ENCODE peak calls at places on chromosomes 12 and 14, in four cellular contexts. One of them, this sample, is unnamed. For H3K36me3 and H3K4me1, the result is how much of the 10 kb centered on the place peaks cover.

GRCh38 chr14:41739203-41739602 is 132.5 kb downstream of the LRFN5 start:
- DNase-seq in body of pancreas: no peak
- DNase-seq in Panc1: no peak
- DNase-seq in tibial nerve: no peak
- DNase-seq in this sample: no peak

GRCh38 chr12:114335607-114336006 is 70.3 kb downstream of the TBX5 start:
- DNase-seq in body of pancreas: no peak
- DNase-seq in Panc1: no peak
- DNase-seq in tibial nerve: no peak
- DNase-seq in this sample: no peak

GRCh38 chr14:104786726-104787675 is 8.5 kb downstream of the AKT1 start:
- DNase-seq in body of pancreas: no peak
- DNase-seq in Panc1: no peak
- DNase-seq in tibial nerve: no peak
- DNase-seq in this sample: no peak

GRCh38 chr14:53470351-53471043 is 317.4 kb upstream of the DDHD1 start:
- DNase-seq in body of pancreas: no peak
- DNase-seq in Panc1: no peak
- DNase-seq in tibial nerve: no peak
- DNase-seq in this sample: no peak

GRCh38 chr12:87304406-87304805 is 724.8 kb downstream of the C12orf50 start:
- DNase-seq in body of pancreas: no peak
- DNase-seq in Panc1: no peak
- DNase-seq in tibial nerve: no peak
- DNase-seq in this sample: no peak

GRCh38 chr12:91892081-91892855 is 253.4 kb downstream of the BTG1 start:
- DNase-seq in body of pancreas: no peak
- DNase-seq in Panc1: no peak
- DNase-seq in tibial nerve: no peak
- DNase-seq in this sample: no peak

GRCh38 chr12:122845041-122845864 is 10.0 kb downstream of the HIP1R start:
- DNase-seq in body of pancreas: no peak
- DNase-seq in Panc1: no peak
- DNase-seq in tibial nerve: no peak
- DNase-seq in this sample: no peak

GRCh38 chr14:61573748-61574513 is 121.4 kb upstream of the HIF1A start:
- DNase-seq in body of pancreas: no peak
- DNase-seq in Panc1: no peak
- DNase-seq in tibial nerve: no peak
- DNase-seq in this sample: no peak

GRCh38 chr12:133081408-133081806 is 684 bp downstream of the ZNF140 start:
- DNase-seq in body of pancreas: peak
- DNase-seq in Panc1: no peak
- DNase-seq in tibial nerve: no peak
- DNase-seq in this sample: no peak

GRCh38 chr12:6292606-6293005 is 17.9 kb upstream of the PLEKHG6 start:
- DNase-seq in body of pancreas: no peak
- DNase-seq in Panc1: no peak
- DNase-seq in tibial nerve: no peak
- DNase-seq in this sample: no peak

GRCh38 chr14:96741151-96741977 is 55.8 kb upstream of the VRK1 start:
- DNase-seq in body of pancreas: peak
- DNase-seq in Panc1: no peak
- DNase-seq in tibial nerve: no peak
- DNase-seq in this sample: peak

GRCh38 chr14:103091041-103091882 is 3.3 kb upstream of the EXOC3L4 start:
- DNase-seq in body of pancreas: peak
- DNase-seq in Panc1: no peak
- DNase-seq in tibial nerve: no peak
- DNase-seq in this sample: no peak

GRCh38 chr12:106851306-106851705 is 76.8 kb downstream of the RIC8B start:
- DNase-seq in body of pancreas: no peak
- DNase-seq in Panc1: no peak
- DNase-seq in tibial nerve: no peak
- DNase-seq in this sample: no peak

GRCh38 chr12:102388469-102388868 is 91.9 kb downstream of the IGF1 start:
- DNase-seq in body of pancreas: no peak
- DNase-seq in Panc1: no peak
- DNase-seq in tibial nerve: no peak
- DNase-seq in this sample: no peak

GRCh38 chr12:89373772-89374572 is 21.7 kb upstream of the DUSP6 start:
- DNase-seq in body of pancreas: peak
- DNase-seq in Panc1: no peak
- DNase-seq in tibial nerve: no peak
- DNase-seq in this sample: peak

GRCh38 chr12:104285740-104286537 is 17.6 kb upstream of the EID3 start:
- DNase-seq in body of pancreas: no peak
- DNase-seq in Panc1: no peak
- DNase-seq in tibial nerve: no peak
- DNase-seq in this sample: no peak

GRCh38 chr12:51191516-51192283 is 18.8 kb upstream of the TFCP2 start:
- DNase-seq in body of pancreas: no peak
- DNase-seq in Panc1: no peak
- DNase-seq in tibial nerve: no peak
- DNase-seq in this sample: no peak

GRCh38 chr14:56061051-56061450 is 57.2 kb upstream of the PELI2 start:
- DNase-seq in body of pancreas: no peak
- DNase-seq in Panc1: no peak
- DNase-seq in tibial nerve: no peak
- DNase-seq in this sample: no peak

GRCh38 chr14:32697114-32697513 is 241.6 kb upstream of the NPAS3 start:
- DNase-seq in body of pancreas: no peak
- DNase-seq in Panc1: no peak
- DNase-seq in tibial nerve: no peak
- DNase-seq in this sample: no peak

GRCh38 chr12:126064028-126064427 is 998.8 kb downstream of the AACS start:
- DNase-seq in body of pancreas: no peak
- DNase-seq in Panc1: no peak
- DNase-seq in tibial nerve: no peak
- DNase-seq in this sample: no peak

GRCh38 chr14:102759416-102759815 is 17.8 kb upstream of the TRAF3 start:
- DNase-seq in body of pancreas: no peak
- DNase-seq in Panc1: no peak
- DNase-seq in tibial nerve: no peak
- DNase-seq in this sample: no peak

GRCh38 chr12:130847097-130847496 is 8.0 kb upstream of the STX2 start:
- DNase-seq in body of pancreas: no peak
- DNase-seq in Panc1: no peak
- DNase-seq in tibial nerve: no peak
- DNase-seq in this sample: no peak

GRCh38 chr14:89267163-89267562 is 149.9 kb downstream of the FOXN3 start:
- DNase-seq in body of pancreas: no peak
- DNase-seq in Panc1: no peak
- DNase-seq in tibial nerve: no peak
- DNase-seq in this sample: no peak

GRCh38 chr14:64525354-64525753 is 15.2 kb upstream of the HSPA2 start:
- DNase-seq in body of pancreas: no peak
- DNase-seq in Panc1: no peak
- DNase-seq in tibial nerve: no peak
- DNase-seq in this sample: no peak

GRCh38 chr12:53756300-53757094 is 4.7 kb upstream of the CISTR start:
- DNase-seq in body of pancreas: no peak
- DNase-seq in Panc1: no peak
- DNase-seq in tibial nerve: no peak
- DNase-seq in this sample: no peak

GRCh38 chr12:89070603-89071002 is 281.7 kb downstream of the DUSP6 start:
- DNase-seq in body of pancreas: no peak
- DNase-seq in Panc1: no peak
- DNase-seq in tibial nerve: no peak
- DNase-seq in this sample: no peak

GRCh38 chr14:83744901-83745300 is 1785.0 kb upstream of the FLRT2 start:
- DNase-seq in body of pancreas: no peak
- DNase-seq in Panc1: no peak
- DNase-seq in tibial nerve: no peak
- DNase-seq in this sample: no peak

GRCh38 chr12:108214486-108214885 is 85.4 kb downstream of the WSCD2 start:
- DNase-seq in body of pancreas: no peak
- DNase-seq in Panc1: no peak
- DNase-seq in tibial nerve: no peak
- DNase-seq in this sample: no peak

GRCh38 chr14:89000007-89000942 is 175.8 kb downstream of the TTC8 start:
- DNase-seq in body of pancreas: peak
- DNase-seq in Panc1: no peak
- DNase-seq in tibial nerve: no peak
- DNase-seq in this sample: no peak

GRCh38 chr14:80867091-80867490 is 74.4 kb downstream of the CEP128 start:
- DNase-seq in body of pancreas: no peak
- DNase-seq in Panc1: no peak
- DNase-seq in tibial nerve: no peak
- DNase-seq in this sample: no peak

GRCh38 chr12:47549258-47549657 is 156.6 kb downstream of the RPAP3 start:
- DNase-seq in body of pancreas: no peak
- DNase-seq in Panc1: no peak
- DNase-seq in tibial nerve: no peak
- DNase-seq in this sample: no peak

GRCh38 chr14:99262977-99263448 is 9.0 kb downstream of the BCL11B start:
- DNase-seq in body of pancreas: no peak
- DNase-seq in Panc1: no peak
- DNase-seq in tibial nerve: no peak
- DNase-seq in this sample: no peak

GRCh38 chr12:54411398-54412241 is 7.4 kb downstream of the ITGA5 start:
- DNase-seq in body of pancreas: peak
- DNase-seq in Panc1: peak
- DNase-seq in tibial nerve: peak
- DNase-seq in this sample: no peak

GRCh38 chr14:23094666-23095195 is at the start of gene ACIN1:
- DNase-seq in body of pancreas: peak
- DNase-seq in Panc1: peak
- DNase-seq in tibial nerve: peak
- DNase-seq in this sample: no peak

GRCh38 chr14:23091294-23092225 is 3.4 kb downstream of the ACIN1 start:
- DNase-seq in body of pancreas: no peak
- DNase-seq in Panc1: no peak
- DNase-seq in tibial nerve: no peak
- DNase-seq in this sample: no peak

GRCh38 chr14:23093526-23093925 is 1.4 kb downstream of the ACIN1 start:
- DNase-seq in body of pancreas: no peak
- DNase-seq in Panc1: no peak
- DNase-seq in tibial nerve: no peak
- DNase-seq in this sample: no peak

GRCh38 chr14:23093993-23094665 is 807 bp downstream of the ACIN1 start:
- DNase-seq in body of pancreas: no peak
- DNase-seq in Panc1: no peak
- DNase-seq in tibial nerve: no peak
- DNase-seq in this sample: no peak

GRCh38 chr14:23093104-23093503 is 1.8 kb downstream of the ACIN1 start:
- DNase-seq in body of pancreas: no peak
- DNase-seq in Panc1: no peak
- DNase-seq in tibial nerve: no peak
- DNase-seq in this sample: no peak
- H3K36me3 ChIP-seq in body of pancreas: under half
- H3K36me3 ChIP-seq in Panc1: under half
- H3K36me3 ChIP-seq in tibial nerve: half or more
- H3K36me3 ChIP-seq in this sample: under half

GRCh38 chr12:46266382-46266791 is 2.5 kb downstream of the SLC38A1 start:
- DNase-seq in body of pancreas: no peak
- DNase-seq in Panc1: no peak
- DNase-seq in tibial nerve: no peak
- DNase-seq in this sample: no peak
- H3K4me1 ChIP-seq in body of pancreas: under half
- H3K4me1 ChIP-seq in Panc1: half or more
- H3K4me1 ChIP-seq in tibial nerve: under half
- H3K4me1 ChIP-seq in this sample: under half

DNA sequence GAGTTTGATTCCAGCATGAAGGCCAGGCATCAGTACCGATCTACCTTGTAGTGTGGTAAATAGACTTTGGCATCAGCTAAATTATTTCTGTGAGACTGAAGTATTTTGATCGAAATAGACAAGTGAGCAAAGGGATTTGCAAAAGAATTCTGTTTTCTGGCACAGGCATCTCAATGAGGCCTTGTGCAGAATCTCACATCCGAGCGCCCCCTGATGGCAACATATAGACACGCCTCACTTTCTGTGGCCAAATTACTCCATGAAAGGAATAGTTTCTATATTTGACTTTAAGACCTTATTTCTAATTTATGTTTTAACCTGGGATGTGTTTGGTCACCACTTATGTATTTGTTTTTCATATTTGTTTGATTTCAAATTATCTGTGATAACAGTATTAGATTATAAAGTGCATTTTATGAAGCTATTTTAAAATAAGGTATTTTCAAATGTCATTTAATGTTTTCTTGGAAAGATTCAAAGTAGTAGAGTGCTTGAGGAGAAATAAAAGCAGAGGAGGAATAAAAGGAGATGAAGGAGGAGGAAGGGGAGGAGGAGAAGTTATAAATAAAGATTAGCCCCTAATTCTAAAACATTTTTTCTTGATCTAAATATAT is 731.9 kb downstream of the NRXN3 start:
- DNase-seq in body of pancreas: peak
- DNase-seq in Panc1: no peak
- DNase-seq in tibial nerve: no peak
- DNase-seq in this sample: no peak
- TF ChIP-seq CTCF in body of pancreas: peak
- TF ChIP-seq CTCF in Panc1: peak
- TF ChIP-seq CTCF in tibial nerve: peak
- TF ChIP-seq CTCF in this sample: no peak

GRCh38 chr12:68449196-68449595 is 117.0 kb upstream of the MDM1 start:
- DNase-seq in body of pancreas: no peak
- DNase-seq in Panc1: no peak
- DNase-seq in tibial nerve: no peak
- DNase-seq in this sample: no peak
- H3K36me3 ChIP-seq in body of pancreas: under half
- H3K36me3 ChIP-seq in Panc1: under half
- H3K36me3 ChIP-seq in tibial nerve: under half
- H3K36me3 ChIP-seq in this sample: under half

GRCh38 chr14:68937790-68938514 is 41.1 kb downstream of the ACTN1 start:
- DNase-seq in body of pancreas: peak
- DNase-seq in Panc1: no peak
- DNase-seq in tibial nerve: peak
- DNase-seq in this sample: peak

GRCh38 chr14:68938515-68939423 is 40.3 kb downstream of the ACTN1 start:
- DNase-seq in body of pancreas: peak
- DNase-seq in Panc1: no peak
- DNase-seq in tibial nerve: no peak
- DNase-seq in this sample: no peak

GRCh38 chr14:68939893-68940613 is 39.0 kb downstream of the ACTN1 start:
- DNase-seq in body of pancreas: peak
- DNase-seq in Panc1: peak
- DNase-seq in tibial nerve: peak
- DNase-seq in this sample: peak

GRCh38 chr14:68940614-68941185 is 38.4 kb downstream of the ACTN1 start:
- DNase-seq in body of pancreas: no peak
- DNase-seq in Panc1: no peak
- DNase-seq in tibial nerve: no peak
- DNase-seq in this sample: no peak

GRCh38 chr14:68939424-68939892 is 39.6 kb downstream of the ACTN1 start:
- DNase-seq in body of pancreas: no peak
- DNase-seq in Panc1: no peak
- DNase-seq in tibial nerve: no peak
- DNase-seq in this sample: no peak
- H3K4me1 ChIP-seq in body of pancreas: half or more
- H3K4me1 ChIP-seq in Panc1: half or more
- H3K4me1 ChIP-seq in tibial nerve: under half
- H3K4me1 ChIP-seq in this sample: under half

This sample was measured in breast epithelium.